ENCODE peak calls at places on chromosomes 4 and X, in five cellular contexts. One of them, this sample, is unnamed.

GRCh38 chrX:130163350-130163851 is 2.2 kb downstream of the AIFM1 start:
- DNase-seq in colonic mucosa: no peak
- DNase-seq in GM23248: no peak
- DNase-seq in pancreas: no peak
- DNase-seq in fibroblast of lung: no peak
- DNase-seq in this sample: peak; percentile 36

GRCh38 chr4:186714006-186714675 is 9.5 kb downstream of the FAT1 start:
- DNase-seq in colonic mucosa: no peak
- DNase-seq in GM23248: no peak
- DNase-seq in pancreas: no peak
- DNase-seq in fibroblast of lung: no peak
- DNase-seq in this sample: no peak

GRCh38 chr4:134762053-134762452 is 560.5 kb upstream of the PABPC4L start:
- DNase-seq in GM23248: no peak
- DNase-seq in colonic mucosa: no peak
- DNase-seq in pancreas: no peak
- DNase-seq in fibroblast of lung: no peak
- DNase-seq in this sample: no peak

GRCh38 chrX:130296743-130297142 is 28.0 kb upstream of the ZNF280C start:
- DNase-seq in colonic mucosa: no peak
- DNase-seq in GM23248: no peak
- DNase-seq in fibroblast of lung: peak; percentile 63
- DNase-seq in pancreas: no peak
- DNase-seq in this sample: no peak

GRCh38 chr4:123600426-123600825 is 203.8 kb downstream of the SPRY1 start:
- DNase-seq in fibroblast of lung: no peak
- DNase-seq in pancreas: no peak
- DNase-seq in colonic mucosa: no peak
- DNase-seq in GM23248: no peak
- DNase-seq in this sample: no peak

GRCh38 chr4:102569200-102569599 is 68.0 kb downstream of the NFKB1 start:
- DNase-seq in colonic mucosa: no peak
- DNase-seq in pancreas: no peak
- DNase-seq in fibroblast of lung: peak; percentile 75
- DNase-seq in GM23248: peak; percentile 45
- DNase-seq in this sample: no peak

GRCh38 chr4:135724426-135724825 is 1522.8 kb upstream of the PABPC4L start:
- DNase-seq in GM23248: no peak
- DNase-seq in fibroblast of lung: no peak
- DNase-seq in pancreas: no peak
- DNase-seq in colonic mucosa: no peak
- DNase-seq in this sample: no peak

GRCh38 chr4:41214158-41215146 is at the start of gene APBB2:
- DNase-seq in pancreas: peak; percentile 95
- DNase-seq in GM23248: peak; percentile 98
- DNase-seq in fibroblast of lung: peak; percentile 97
- DNase-seq in colonic mucosa: peak; percentile 93
- DNase-seq in this sample: peak; percentile 97

GRCh38 chr4:93897559-93897958 is 69.0 kb downstream of the ATOH1 start:
- DNase-seq in GM23248: peak; percentile 19
- DNase-seq in fibroblast of lung: no peak
- DNase-seq in colonic mucosa: no peak
- DNase-seq in pancreas: no peak
- DNase-seq in this sample: peak; percentile 33

GRCh38 chrX:18793601-18794089 is 86.2 kb downstream of the PPEF1 start:
- DNase-seq in pancreas: no peak
- DNase-seq in fibroblast of lung: peak; percentile 1
- DNase-seq in GM23248: no peak
- DNase-seq in colonic mucosa: no peak
- DNase-seq in this sample: no peak

GRCh38 chrX:49193542-49193964 is 6.4 kb downstream of the SYP start:
- DNase-seq in fibroblast of lung: no peak
- DNase-seq in colonic mucosa: no peak
- DNase-seq in pancreas: no peak
- DNase-seq in GM23248: no peak
- DNase-seq in this sample: no peak

GRCh38 chr4:79597266-79597665 is 189.2 kb upstream of the GK2 start:
- DNase-seq in fibroblast of lung: peak; percentile 78
- DNase-seq in colonic mucosa: no peak
- DNase-seq in GM23248: peak; percentile 27
- DNase-seq in pancreas: no peak
- DNase-seq in this sample: no peak

GRCh38 chrX:10486373-10486772 is 134.0 kb downstream of the MID1 start:
- DNase-seq in fibroblast of lung: peak; percentile 47
- DNase-seq in pancreas: no peak
- DNase-seq in colonic mucosa: no peak
- DNase-seq in GM23248: peak; percentile 89
- DNase-seq in this sample: no peak

GRCh38 chrX:151178746-151179145 is 2.4 kb downstream of the GPR50 start:
- DNase-seq in colonic mucosa: no peak
- DNase-seq in pancreas: no peak
- DNase-seq in GM23248: no peak
- DNase-seq in fibroblast of lung: no peak
- DNase-seq in this sample: no peak

GRCh38 chr4:151091047-151091446 is 8.4 kb upstream of the RPS3A start:
- DNase-seq in fibroblast of lung: no peak
- DNase-seq in pancreas: no peak
- DNase-seq in GM23248: no peak
- DNase-seq in colonic mucosa: no peak
- DNase-seq in this sample: no peak

GRCh38 chr4:168710353-168710946 is 213.6 kb downstream of the PALLD start:
- DNase-seq in fibroblast of lung: peak; percentile 89
- DNase-seq in GM23248: peak; percentile 69
- DNase-seq in pancreas: no peak
- DNase-seq in colonic mucosa: peak; percentile 32
- DNase-seq in this sample: peak; percentile 59

GRCh38 chr4:544386-545105 is 31.5 kb downstream of the TMEM271 start:
- DNase-seq in GM23248: no peak
- DNase-seq in pancreas: no peak
- DNase-seq in fibroblast of lung: no peak
- DNase-seq in colonic mucosa: no peak
- DNase-seq in this sample: no peak

GRCh38 chrX:110407910-110408545 is 49.4 kb downstream of the RTL9 start:
- DNase-seq in colonic mucosa: peak; percentile 75
- DNase-seq in GM23248: peak; percentile 61
- DNase-seq in pancreas: peak; percentile 46
- DNase-seq in fibroblast of lung: peak; percentile 72
- DNase-seq in this sample: peak; percentile 59

GRCh38 chr4:152415980-152416379 is 119.9 kb downstream of the FBXW7 start:
- DNase-seq in colonic mucosa: no peak
- DNase-seq in fibroblast of lung: peak; percentile 18
- DNase-seq in GM23248: peak; percentile 66
- DNase-seq in pancreas: no peak
- DNase-seq in this sample: no peak

GRCh38 chr4:52946811-52947210 is 84.7 kb downstream of the RASL11B start:
- DNase-seq in GM23248: no peak
- DNase-seq in fibroblast of lung: no peak
- DNase-seq in pancreas: no peak
- DNase-seq in colonic mucosa: no peak
- DNase-seq in this sample: no peak

GRCh38 chr4:94686086-94686485 is 71.7 kb upstream of the BMPR1B start:
- DNase-seq in GM23248: no peak
- DNase-seq in fibroblast of lung: no peak
- DNase-seq in colonic mucosa: no peak
- DNase-seq in pancreas: no peak
- DNase-seq in this sample: no peak

GRCh38 chr4:1592179-1593037 is 91.7 kb downstream of the FAM53A start:
- DNase-seq in GM23248: no peak
- DNase-seq in colonic mucosa: no peak
- DNase-seq in pancreas: no peak
- DNase-seq in fibroblast of lung: no peak
- DNase-seq in this sample: no peak

GRCh38 chr4:41815478-41815877 is 67.0 kb upstream of the PHOX2B start:
- DNase-seq in colonic mucosa: no peak
- DNase-seq in pancreas: no peak
- DNase-seq in GM23248: no peak
- DNase-seq in fibroblast of lung: no peak
- DNase-seq in this sample: no peak

GRCh38 chr4:3661989-3662388 is 104.2 kb upstream of the ADRA2C start:
- DNase-seq in colonic mucosa: no peak
- DNase-seq in fibroblast of lung: no peak
- DNase-seq in GM23248: no peak
- DNase-seq in pancreas: no peak
- DNase-seq in this sample: no peak

GRCh38 chrX:80807606-80808159 is 2.0 kb downstream of the BRWD3 start:
- DNase-seq in fibroblast of lung: no peak
- DNase-seq in colonic mucosa: no peak
- DNase-seq in pancreas: no peak
- DNase-seq in GM23248: peak; percentile 1
- DNase-seq in this sample: no peak

GRCh38 chr4:94545296-94545695 is 93.6 kb downstream of the PDLIM5 start:
- DNase-seq in colonic mucosa: no peak
- DNase-seq in GM23248: peak; percentile 71
- DNase-seq in fibroblast of lung: peak; percentile 39
- DNase-seq in pancreas: no peak
- DNase-seq in this sample: no peak

GRCh38 chrX:8273451-8273894 is 102.4 kb upstream of the VCX2 start:
- DNase-seq in colonic mucosa: no peak
- DNase-seq in fibroblast of lung: no peak
- DNase-seq in GM23248: no peak
- DNase-seq in pancreas: no peak
- DNase-seq in this sample: no peak

GRCh38 chrX:120144178-120144844 is 14.1 kb upstream of the RHOXF2 start:
- DNase-seq in fibroblast of lung: peak; percentile 21
- DNase-seq in GM23248: peak; percentile 4
- DNase-seq in colonic mucosa: no peak
- DNase-seq in pancreas: no peak
- DNase-seq in this sample: no peak
- H3K4me3 ChIP-seq in fibroblast of lung: no peak overlapping the region
- H3K4me3 ChIP-seq in GM23248: no peak overlapping the region
- H3K4me3 ChIP-seq in colonic mucosa: no peak overlapping the region
- H3K4me3 ChIP-seq in pancreas: no peak overlapping the region
- H3K4me3 ChIP-seq in this sample: no peak overlapping the region

GRCh38 chr4:16070203-16070602 is 13.6 kb downstream of the PROM1 start:
- DNase-seq in pancreas: no peak
- DNase-seq in fibroblast of lung: no peak
- DNase-seq in GM23248: no peak
- DNase-seq in colonic mucosa: no peak
- DNase-seq in this sample: no peak
- H3K27me3 ChIP-seq in pancreas: no peaks in the 10 kb centered on the region
- H3K27me3 ChIP-seq in fibroblast of lung: peaks cover 3% of the 10 kb centered on the region
- H3K27me3 ChIP-seq in GM23248: peaks cover 36% of the 10 kb centered on the region
- H3K27me3 ChIP-seq in colonic mucosa: no peaks in the 10 kb centered on the region
- H3K27me3 ChIP-seq in this sample: no peaks in the 10 kb centered on the region

GRCh38 chrX:134026732-134027311 is 41.4 kb upstream of the GPC3 start:
- DNase-seq in pancreas: peak; percentile 47
- DNase-seq in colonic mucosa: peak; percentile 67
- DNase-seq in fibroblast of lung: peak; percentile 53
- DNase-seq in GM23248: peak; percentile 28
- DNase-seq in this sample: peak; percentile 81

GRCh38 chrX:134023851-134024281 is 38.5 kb upstream of the GPC3 start:
- DNase-seq in GM23248: no peak
- DNase-seq in pancreas: no peak
- DNase-seq in colonic mucosa: no peak
- DNase-seq in fibroblast of lung: peak; percentile 9
- DNase-seq in this sample: no peak

GRCh38 chrX:134020910-134021309 is 35.5 kb upstream of the GPC3 start:
- DNase-seq in GM23248: no peak
- DNase-seq in colonic mucosa: no peak
- DNase-seq in fibroblast of lung: no peak
- DNase-seq in pancreas: no peak
- DNase-seq in this sample: no peak

GRCh38 chrX:134024686-134025377 is 39.4 kb upstream of the GPC3 start:
- DNase-seq in colonic mucosa: no peak
- DNase-seq in fibroblast of lung: no peak
- DNase-seq in GM23248: peak; percentile 0
- DNase-seq in pancreas: no peak
- DNase-seq in this sample: no peak

GRCh38 chrX:134025986-134026731 is 40.8 kb upstream of the GPC3 start:
- DNase-seq in fibroblast of lung: no peak
- DNase-seq in colonic mucosa: no peak
- DNase-seq in GM23248: no peak
- DNase-seq in pancreas: no peak
- DNase-seq in this sample: no peak
- H3K4me3 ChIP-seq in fibroblast of lung: no peak overlapping the region
- H3K4me3 ChIP-seq in colonic mucosa: no peak overlapping the region
- H3K4me3 ChIP-seq in GM23248: no peak overlapping the region
- H3K4me3 ChIP-seq in pancreas: no peak overlapping the region
- H3K4me3 ChIP-seq in this sample: no peak overlapping the region

GRCh38 chrX:41591906-41592305 is 96.9 kb upstream of the GPR34 start:
- DNase-seq in fibroblast of lung: no peak
- DNase-seq in GM23248: no peak
- DNase-seq in colonic mucosa: no peak
- DNase-seq in pancreas: no peak
- DNase-seq in this sample: no peak
- H3K27me3 ChIP-seq in fibroblast of lung: no peaks in the 10 kb centered on the region
- H3K27me3 ChIP-seq in GM23248: no peaks in the 10 kb centered on the region
- H3K27me3 ChIP-seq in colonic mucosa: no peaks in the 10 kb centered on the region
- H3K27me3 ChIP-seq in pancreas: peaks cover 15% of the 10 kb centered on the region
- H3K27me3 ChIP-seq in this sample: no peaks in the 10 kb centered on the region

GRCh38 chrX:41090568-41091238 is 5.5 kb downstream of the USP9X start:
- DNase-seq in colonic mucosa: no peak
- DNase-seq in GM23248: peak; percentile 47
- DNase-seq in pancreas: no peak
- DNase-seq in fibroblast of lung: no peak
- DNase-seq in this sample: no peak
- H3K4me3 ChIP-seq in colonic mucosa: no peak overlapping the region
- H3K4me3 ChIP-seq in GM23248: peak overlapping the region; percentile 31
- H3K4me3 ChIP-seq in pancreas: no peak overlapping the region
- H3K4me3 ChIP-seq in fibroblast of lung: no peak overlapping the region
- H3K4me3 ChIP-seq in this sample: no peak overlapping the region

DNA sequence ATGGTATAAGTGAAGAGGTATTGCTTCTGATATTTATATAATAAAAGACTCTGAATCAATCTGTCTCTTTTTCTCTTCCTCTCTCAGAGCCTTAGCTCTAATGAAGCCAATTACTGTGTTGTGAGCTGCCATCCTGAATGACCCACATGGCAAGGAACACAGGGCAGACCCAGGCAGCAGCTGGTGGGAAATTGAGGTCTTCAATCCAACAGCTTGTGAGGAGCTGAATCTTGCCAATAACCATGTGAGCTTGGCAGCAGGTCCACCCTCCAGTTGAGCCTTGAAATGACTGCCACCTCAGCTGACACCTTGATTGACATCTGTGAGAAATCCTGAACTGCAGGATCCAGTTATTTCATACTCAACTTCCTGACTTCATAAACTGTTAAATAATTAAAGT is 149.4 kb downstream of the NDST4 start:
- DNase-seq in GM23248: no peak
- DNase-seq in pancreas: no peak
- DNase-seq in colonic mucosa: no peak
- DNase-seq in fibroblast of lung: no peak
- DNase-seq in this sample: no peak
- H3K27me3 ChIP-seq in GM23248: no peaks in the 10 kb centered on the region
- H3K27me3 ChIP-seq in pancreas: no peaks in the 10 kb centered on the region
- H3K27me3 ChIP-seq in colonic mucosa: no peaks in the 10 kb centered on the region
- H3K27me3 ChIP-seq in fibroblast of lung: no peaks in the 10 kb centered on the region
- H3K27me3 ChIP-seq in this sample: no peaks in the 10 kb centered on the region

GRCh38 chr4:26484032-26484515 is 6.2 kb downstream of the CCKAR start:
- DNase-seq in GM23248: peak; percentile 38
- DNase-seq in colonic mucosa: no peak
- DNase-seq in pancreas: no peak
- DNase-seq in fibroblast of lung: no peak
- DNase-seq in this sample: no peak
- H3K4me3 ChIP-seq in GM23248: no peak overlapping the region
- H3K4me3 ChIP-seq in colonic mucosa: no peak overlapping the region
- H3K4me3 ChIP-seq in pancreas: no peak overlapping the region
- H3K4me3 ChIP-seq in fibroblast of lung: no peak overlapping the region
- H3K4me3 ChIP-seq in this sample: no peak overlapping the region